ENCODE peak calls at places on chromosome 7, in ten cellular contexts. N is cardiac muscle cell, M is heart left ventricle, H is vagina, Y is neural progenitor cell, J is AG04450, I is esophagus squamous epithelium, Q is HCT116, Z is heart right ventricle, S is tibial nerve. D is an unnamed sample.

GRCh38 chr7:117323585-117323876 is 673 bp upstream of the WNT2 start:
- DNase-seq in Y (peak), H (no peak), I (no peak), J (no peak), N (no peak), M (no peak), S (no peak), Q (no peak), Z (no peak), D (no peak)

GRCh38 chr7:3995187-3995586 is 686.9 kb upstream of the FOXK1 start:
- DNase-seq in Z (no peak), S (no peak), H (no peak), J (no peak), N (no peak), I (no peak), Y (peak), Q (no peak), M (no peak), D (no peak)

GRCh38 chr7:149771696-149772235 is 1.6 kb downstream of the ZNF467 start:
- DNase-seq in I (peak), H (no peak), Q (peak), Z (peak), J (peak), Y (peak), S (peak), M (peak), N (peak), D (peak)

GRCh38 chr7:49001610-49002033 is 77.3 kb downstream of the CDC14C start:
- DNase-seq in I (no peak), M (peak), Q (no peak), N (peak), Z (no peak), Y (peak), S (peak), H (no peak), J (no peak), D (no peak)

GRCh38 chr7:94446308-94446707 is 51.6 kb downstream of the COL1A2 start:
- DNase-seq in Q (no peak), Y (no peak), S (no peak), M (no peak), J (no peak), I (no peak), H (no peak), N (no peak), Z (no peak), D (no peak)

GRCh38 chr7:118183254-118183585 is 744 bp upstream of the LSM8 start:
- DNase-seq in H (no peak), N (no peak), Y (no peak), Q (no peak), M (no peak), J (no peak), Z (no peak), I (no peak), S (no peak), D (no peak)

GRCh38 chr7:156160811-156161210 is 348.5 kb upstream of the SHH start:
- DNase-seq in M (no peak), Y (peak), Z (no peak), S (no peak), N (no peak), J (no peak), H (no peak), I (no peak), Q (peak), D (no peak)

GRCh38 chr7:111424768-111425167 is 137.5 kb downstream of the IMMP2L start:
- DNase-seq in M (no peak), S (no peak), N (no peak), I (no peak), Z (no peak), Q (no peak), J (no peak), H (no peak), Y (no peak), D (no peak)

GRCh38 chr7:46352335-46352954 is 431.4 kb upstream of the IGFBP3 start:
- DNase-seq in Q (peak), H (no peak), I (no peak), S (peak), Z (no peak), J (peak), M (peak), Y (peak), N (peak), D (no peak)

GRCh38 chr7:142319970-142320369 is 62.1 kb upstream of the PRSS58 start:
- DNase-seq in I (no peak), Q (no peak), H (no peak), Y (no peak), M (no peak), S (no peak), J (no peak), Z (no peak), N (no peak), D (no peak)

GRCh38 chr7:84469034-84469433 is 274.4 kb upstream of the SEMA3A start:
- DNase-seq in N (no peak), Y (no peak), S (no peak), Q (no peak), J (no peak), I (no peak), Z (no peak), H (no peak), M (no peak), D (no peak)

GRCh38 chr7:98225913-98226614 is 14.8 kb downstream of the BHLHA15 start:
- DNase-seq in I (no peak), J (no peak), H (no peak), S (no peak), M (no peak), Z (no peak), Q (no peak), Y (no peak), N (no peak), D (no peak)

GRCh38 chr7:100221767-100222444 is 2.2 kb downstream of the PVRIG start:
- DNase-seq in H (no peak), I (no peak), M (no peak), J (no peak), Q (no peak), Z (no peak), N (no peak), S (no peak), Y (no peak), D (no peak)

GRCh38 chr7:139232893-139233292 is 1.9 kb downstream of the UBN2 start:
- DNase-seq in H (no peak), N (no peak), I (no peak), Q (no peak), J (peak), M (no peak), Y (no peak), S (no peak), Z (no peak), D (no peak)
- H3K4me3 ChIP-seq in H (peak), N (peak), I (peak), Q (no peak), J (peak), M (peak), Y (peak), S (peak), Z (peak), D (peak)

GRCh38 chr7:123748734-123749536 is at the start of gene WASL:
- DNase-seq in Q (peak), S (peak), N (peak), Z (peak), J (peak), Y (peak), I (peak), M (peak), H (no peak), D (peak)

GRCh38 chr7:123752534-123752933 is 3.7 kb upstream of the WASL start:
- DNase-seq in I (no peak), Y (no peak), Q (no peak), H (no peak), Z (no peak), N (no peak), M (no peak), S (no peak), J (no peak), D (no peak)

GRCh38 chr7:123751816-123752215 is 3.0 kb upstream of the WASL start:
- DNase-seq in Q (no peak), I (no peak), N (no peak), M (no peak), Z (no peak), S (no peak), H (no peak), Y (no peak), J (no peak), D (no peak)

GRCh38 chr7:123749537-123749857 is 694 bp upstream of the WASL start:
- DNase-seq in H (no peak), S (peak), Z (peak), M (no peak), N (no peak), Y (no peak), J (peak), Q (peak), I (no peak), D (no peak)

GRCh38 chr7:123750389-123751230 is 1.8 kb upstream of the WASL start:
- DNase-seq in H (no peak), Q (no peak), Z (no peak), N (no peak), I (no peak), J (no peak), S (no peak), M (no peak), Y (no peak), D (no peak)
- H3K27ac ChIP-seq in H (no peak), Q (no peak), Z (no peak), N (peak), I (no peak), J (no peak), S (peak), M (no peak), Y (no peak), D (peak)

GRCh38 chr7:105738133-105738532 is 138.3 kb downstream of the ATXN7L1 start:
- DNase-seq in Z (no peak), S (no peak), J (no peak), H (no peak), Y (no peak), I (no peak), N (no peak), M (no peak), Q (no peak), D (no peak)

GRCh38 chr7:105734233-105734632 is 142.2 kb downstream of the ATXN7L1 start:
- DNase-seq in H (no peak), M (no peak), Z (no peak), I (no peak), S (no peak), Y (no peak), J (peak), N (no peak), Q (no peak), D (no peak)
- TF ChIP-seq CTCF in H (no peak), M (no peak), Z (no peak), I (no peak), S (no peak), Y (no peak), J (no peak), N (no peak), Q (no peak), D (no peak)

GRCh38 chr7:97130417-97131139 is 13.1 kb downstream of the SDHAF3 start:
- DNase-seq in N (no peak), H (no peak), I (no peak), M (no peak), Z (no peak), Y (peak), Q (no peak), J (no peak), S (no peak), D (no peak)

GRCh38 chr7:97128736-97129135 is 11.2 kb downstream of the SDHAF3 start:
- DNase-seq in Q (no peak), H (no peak), Z (no peak), Y (no peak), M (no peak), I (no peak), N (no peak), S (no peak), J (no peak), D (no peak)

GRCh38 chr7:97120713-97121457 is 3.4 kb downstream of the SDHAF3 start:
- DNase-seq in Q (no peak), H (no peak), N (no peak), Y (no peak), M (no peak), Z (no peak), I (no peak), S (no peak), J (no peak), D (no peak)

DNA sequence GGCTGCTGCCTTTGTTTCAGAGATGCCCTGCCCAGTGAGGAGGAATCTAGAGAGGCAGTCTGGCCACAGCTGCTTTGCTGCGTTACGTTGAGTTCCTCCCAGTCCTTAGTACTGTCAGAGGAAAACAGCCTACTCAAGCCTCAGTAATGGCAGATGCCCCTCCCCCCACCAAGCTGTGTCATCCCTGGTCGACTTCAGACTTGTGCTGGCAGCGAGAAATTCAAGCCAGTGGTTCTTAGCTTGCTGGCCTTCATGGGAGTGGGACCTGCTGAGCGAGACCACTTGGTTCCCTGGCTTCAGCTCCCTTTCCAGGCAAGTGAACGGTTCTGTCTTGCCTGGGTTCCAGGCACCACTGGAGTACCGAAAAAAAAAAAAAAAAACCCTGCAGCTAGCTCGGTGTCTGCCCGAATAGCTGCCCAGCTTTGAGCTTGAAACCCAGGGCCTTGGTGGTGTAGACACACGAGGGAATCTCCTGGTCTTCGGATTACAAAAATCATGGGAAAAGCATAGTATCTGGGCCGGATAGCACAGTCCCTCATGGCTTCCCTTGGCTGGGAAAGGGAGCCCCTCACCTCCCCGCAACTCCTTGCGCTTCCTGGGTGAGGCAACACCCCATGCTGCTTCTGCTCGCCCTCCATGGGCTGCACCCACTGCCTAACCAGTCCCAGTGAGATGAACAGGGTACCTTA is 9.1 kb downstream of the SDHAF3 start:
- DNase-seq in H (no peak), Z (no peak), N (peak), M (no peak), Q (no peak), Y (peak), I (no peak), J (no peak), S (no peak), D (no peak)
- H3K4me3 ChIP-seq in H (no peak), Z (no peak), N (no peak), M (no peak), Q (no peak), Y (peak), I (no peak), J (no peak), S (no peak), D (no peak)

DNA sequence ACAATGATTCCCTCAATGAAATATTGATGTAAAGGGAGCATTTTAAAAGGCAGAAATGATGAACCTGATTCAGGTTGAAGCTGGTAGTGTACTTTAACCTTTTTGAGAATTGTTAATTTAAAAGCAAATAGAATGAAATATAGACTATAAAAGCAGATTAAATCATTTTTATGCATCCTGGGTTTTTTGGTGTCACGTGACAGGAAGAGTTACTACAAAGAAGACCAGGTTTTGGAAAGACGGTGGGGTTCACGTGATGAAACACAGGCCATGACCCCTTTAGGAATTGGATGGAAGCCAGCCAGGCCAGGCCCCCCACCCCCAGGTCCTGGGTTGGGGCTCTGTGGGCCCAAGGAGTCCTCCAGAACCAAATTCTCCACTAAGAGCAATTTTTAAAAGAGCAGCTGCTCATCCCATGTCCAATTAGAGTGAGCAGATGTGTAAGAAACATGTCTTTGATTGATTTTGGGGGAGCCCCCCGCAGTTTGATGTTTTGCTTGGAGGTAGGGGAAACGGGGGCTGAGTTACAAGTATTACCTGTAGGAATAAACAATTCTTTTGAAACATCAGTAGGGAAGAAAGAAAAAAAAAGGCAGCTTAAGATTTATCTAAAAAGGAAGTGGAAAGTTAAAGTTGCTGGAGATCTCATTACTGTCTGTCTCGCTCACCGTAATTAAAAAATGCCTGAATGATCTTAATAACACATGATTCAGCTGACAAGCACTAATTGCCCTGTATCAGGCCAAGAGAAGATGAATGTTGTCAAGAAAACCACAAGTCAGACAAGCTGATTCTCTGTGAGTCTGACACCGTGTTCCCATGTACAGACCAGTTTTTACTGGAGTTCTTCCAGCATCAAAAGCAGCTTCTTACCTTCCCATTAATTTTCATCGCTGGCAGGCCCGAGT is 63.4 kb downstream of the CUX1 start:
- DNase-seq in S (no peak), Z (no peak), M (no peak), H (no peak), Y (no peak), J (no peak), N (no peak), Q (no peak), I (no peak), D (no peak)
- H3K27ac ChIP-seq in S (peak), Z (peak), M (no peak), H (peak), Y (no peak), J (peak), N (peak), Q (no peak), I (peak), D (peak)

GRCh38 chr7:8105449-8106095 is 137.0 kb downstream of the GLCCI1 start:
- DNase-seq in H (no peak), S (no peak), J (no peak), M (no peak), Q (no peak), Y (no peak), Z (no peak), I (no peak), N (no peak), D (no peak)

GRCh38 chr7:8111282-8111681 is 142.7 kb downstream of the GLCCI1 start:
- DNase-seq in S (no peak), H (no peak), M (no peak), Q (no peak), I (no peak), J (no peak), Y (peak), N (no peak), Z (no peak), D (no peak)

GRCh38 chr7:8113184-8113583 is 144.6 kb downstream of the GLCCI1 start:
- DNase-seq in N (no peak), S (no peak), M (peak), H (no peak), I (no peak), Q (no peak), J (no peak), Z (peak), Y (no peak), D (no peak)

GRCh38 chr7:8112685-8113084 is 144.1 kb downstream of the GLCCI1 start:
- DNase-seq in I (no peak), N (no peak), J (no peak), M (no peak), Z (no peak), H (no peak), Q (no peak), S (no peak), Y (no peak), D (no peak)

GRCh38 chr7:8109196-8110022 is 140.8 kb downstream of the GLCCI1 start:
- DNase-seq in M (no peak), Z (no peak), J (no peak), I (no peak), Y (no peak), H (no peak), N (no peak), Q (no peak), S (no peak), D (no peak)
- TF ChIP-seq CTCF in M (no peak), Z (no peak), J (no peak), I (no peak), Y (no peak), H (no peak), N (no peak), Q (no peak), S (no peak), D (no peak)

D was measured in tibial artery.